ENCODE peak calls at places on chromosomes 11 and 22, in five cellular contexts. A is cardiac fibroblast, T is AG04450, I is heart left ventricle, P is D341Med. H is an unnamed sample.

GRCh38 chr11:121086866-121087265 is 14.2 kb upstream of the TECTA start:
- DNase-seq in A (peak), T (no peak), I (no peak), P (no peak), H (no peak)

GRCh38 chr22:37310815-37311595 is 28.7 kb downstream of the CYTH4 start:
- DNase-seq in A (no peak), T (no peak), I (peak), P (no peak), H (no peak)

GRCh38 chr11:47705722-47706121 is 9.4 kb downstream of the AGBL2 start:
- DNase-seq in A (no peak), T (no peak), I (no peak), P (no peak), H (no peak)

GRCh38 chr11:14075118-14075601 is 112.6 kb downstream of the SPON1 start:
- DNase-seq in A (no peak), T (no peak), I (no peak), P (peak), H (no peak)

GRCh38 chr22:33658775-33659174 is 261.5 kb downstream of the LARGE1 start:
- DNase-seq in A (peak), T (no peak), I (peak), P (no peak), H (no peak)

GRCh38 chr11:108561535-108561991 is 32.0 kb downstream of the EXPH5 start:
- DNase-seq in A (peak), T (no peak), I (no peak), P (no peak), H (no peak)

GRCh38 chr11:12961615-12962014 is 47.5 kb upstream of the RASSF10 start:
- DNase-seq in A (peak), T (no peak), I (no peak), P (no peak), H (no peak)

GRCh38 chr11:65571940-65572339 is 398 bp upstream of the FAM89B start:
- DNase-seq in A (peak), T (no peak), I (no peak), P (no peak), H (no peak)

GRCh38 chr11:21037836-21038235 is 368.4 kb downstream of the NELL1 start:
- DNase-seq in A (no peak), T (no peak), I (no peak), P (no peak), H (no peak)

GRCh38 chr11:36373040-36374010 is 77.2 kb downstream of the PRR5L start:
- DNase-seq in A (no peak), T (no peak), I (no peak), P (no peak), H (no peak)

GRCh38 chr22:37488337-37489135 is 2.4 kb upstream of the MFNG start:
- DNase-seq in A (no peak), T (no peak), I (no peak), P (no peak), H (no peak)

GRCh38 chr22:50601669-50602337 is 1.2 kb downstream of the MAPK8IP2 start:
- DNase-seq in A (no peak), T (no peak), I (no peak), P (peak), H (no peak)

GRCh38 chr11:9617960-9618359 is 44.5 kb downstream of the WEE1 start:
- DNase-seq in A (peak), T (no peak), I (no peak), P (no peak), H (no peak)

GRCh38 chr11:1563697-1564534 is 8.2 kb downstream of the DUSP8 start:
- DNase-seq in A (no peak), T (no peak), I (no peak), P (no peak), H (no peak)

GRCh38 chr11:28679795-28680194 is 571.6 kb downstream of the METTL15 start:
- DNase-seq in A (peak), T (no peak), I (no peak), P (no peak), H (no peak)

GRCh38 chr11:129928923-129929692 is 33.7 kb upstream of the NFRKB start:
- DNase-seq in A (no peak), T (no peak), I (no peak), P (no peak), H (no peak)

GRCh38 chr22:46848227-46848626 is 85.8 kb downstream of the TBC1D22A start:
- DNase-seq in A (peak), T (peak), I (no peak), P (peak), H (no peak)